ENCODE peak calls at places on chromosomes 3 and 15, in five cellular contexts. Z is HepG2, M is GM12892, O is H1, H is K562. Q is an unnamed sample.

GRCh38 chr15:67267440-67267839 is 12.9 kb downstream of the IQCH start:
- DNase-seq in Z (no peak), M (no peak), O (no peak), H (no peak), Q (no peak)

GRCh38 chr3:171838218-171838720 is 4.9 kb upstream of the TMEM212 start:
- DNase-seq in Z (peak; percentile 90), M (no peak), O (no peak), H (peak; percentile 28), Q (no peak)

GRCh38 chr3:56347219-56347871 is 120.9 kb downstream of the ERC2 start:
- DNase-seq in Z (no peak), M (no peak), O (peak; percentile 44), H (peak; percentile 47), Q (no peak)

GRCh38 chr3:14330508-14330907 is 71.9 kb upstream of the SLC6A6 start:
- DNase-seq in Z (no peak), M (no peak), O (no peak), H (no peak), Q (no peak)

GRCh38 chr3:61702453-61702852 is 141.1 kb downstream of the PTPRG start:
- DNase-seq in Z (no peak), M (no peak), O (no peak), H (no peak), Q (no peak)

GRCh38 chr3:73540969-73541740 is 83.6 kb downstream of the PDZRN3 start:
- DNase-seq in Z (no peak), M (no peak), O (no peak), H (no peak), Q (no peak)

GRCh38 chr3:138114988-138115971 is at the start of gene DZIP1L:
- DNase-seq in Z (peak; percentile 23), M (peak; percentile 46), O (no peak), H (peak; percentile 57), Q (peak; percentile 58)

GRCh38 chr3:63349583-63350177 is 71.6 kb downstream of the SYNPR start:
- DNase-seq in Z (peak; percentile 56), M (no peak), O (no peak), H (peak; percentile 52), Q (peak; percentile 14)

GRCh38 chr3:50604628-50605588 is 6.7 kb downstream of the CISH start:
- DNase-seq in Z (no peak), M (no peak), O (no peak), H (no peak), Q (no peak)

GRCh38 chr3:153734777-153735551 is 386.2 kb upstream of the ARHGEF26 start:
- DNase-seq in Z (peak; percentile 30), M (no peak), O (no peak), H (no peak), Q (no peak)

GRCh38 chr3:101854608-101855304 is 5.4 kb downstream of the NFKBIZ start:
- DNase-seq in Z (peak; percentile 35), M (no peak), O (no peak), H (no peak), Q (no peak)
- TF ChIP-seq POLR2AphosphoS5 in Z (peak; percentile 5), M (no peak), O (no peak), H (no peak), Q (no peak)

GRCh38 chr15:40906101-40906946 is 12.1 kb downstream of the VPS18 start:
- DNase-seq in Z (peak; percentile 70), M (peak; percentile 81), O (peak; percentile 65), H (peak; percentile 90), Q (peak; percentile 84)
- TF ChIP-seq POLR2A in Z (no peak), M (no peak), O (no peak), H (peak; percentile 32), Q (no peak)

GRCh38 chr3:102206506-102207145 is 228.2 kb upstream of the ZPLD1 start:
- DNase-seq in Z (no peak), M (no peak), O (no peak), H (no peak), Q (no peak)
- TF ChIP-seq TAF1 in Z (no peak), M (no peak), O (no peak), H (no peak), Q (no peak)

DNA sequence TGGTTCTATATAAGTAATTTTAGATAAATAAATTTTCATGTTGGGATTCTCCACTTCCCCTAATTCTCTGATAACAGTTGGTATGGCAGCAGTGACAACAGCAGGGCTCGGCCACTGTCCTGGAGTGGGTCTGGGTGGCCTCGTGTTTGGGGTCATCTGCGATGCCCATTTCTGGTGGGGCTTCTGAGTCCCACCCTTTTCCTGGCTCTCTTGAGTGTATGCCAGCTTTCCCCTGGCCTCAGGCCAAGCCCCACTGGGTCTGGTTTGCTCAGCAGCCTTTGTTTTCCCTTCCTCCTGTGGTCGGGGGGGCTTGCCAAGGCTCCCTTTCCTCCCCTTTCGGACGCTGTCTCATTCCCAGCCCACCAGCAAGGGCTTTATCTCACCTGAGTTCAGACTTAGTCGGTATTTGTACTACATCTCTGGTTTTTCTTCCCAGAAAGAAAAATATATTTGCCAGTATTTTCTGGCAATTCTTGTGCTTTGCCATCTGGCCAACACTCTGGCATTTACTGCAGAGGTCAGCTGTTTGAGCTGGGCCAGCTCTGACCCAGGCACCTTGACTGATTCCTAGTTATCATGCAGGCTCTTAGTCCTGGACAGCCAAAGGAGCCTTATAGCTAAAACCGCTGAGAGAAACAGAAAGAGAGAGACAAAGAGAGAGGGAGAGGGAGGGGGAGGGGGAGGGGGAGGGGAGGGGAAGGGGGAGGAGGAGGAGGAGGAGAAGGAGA is 35.2 kb downstream of the MYZAP start:
- DNase-seq in Z (no peak), M (no peak), O (no peak), H (no peak), Q (no peak)
- TF ChIP-seq POLR2AphosphoS5 in Z (no peak), M (no peak), O (no peak), H (no peak), Q (no peak)

DNA sequence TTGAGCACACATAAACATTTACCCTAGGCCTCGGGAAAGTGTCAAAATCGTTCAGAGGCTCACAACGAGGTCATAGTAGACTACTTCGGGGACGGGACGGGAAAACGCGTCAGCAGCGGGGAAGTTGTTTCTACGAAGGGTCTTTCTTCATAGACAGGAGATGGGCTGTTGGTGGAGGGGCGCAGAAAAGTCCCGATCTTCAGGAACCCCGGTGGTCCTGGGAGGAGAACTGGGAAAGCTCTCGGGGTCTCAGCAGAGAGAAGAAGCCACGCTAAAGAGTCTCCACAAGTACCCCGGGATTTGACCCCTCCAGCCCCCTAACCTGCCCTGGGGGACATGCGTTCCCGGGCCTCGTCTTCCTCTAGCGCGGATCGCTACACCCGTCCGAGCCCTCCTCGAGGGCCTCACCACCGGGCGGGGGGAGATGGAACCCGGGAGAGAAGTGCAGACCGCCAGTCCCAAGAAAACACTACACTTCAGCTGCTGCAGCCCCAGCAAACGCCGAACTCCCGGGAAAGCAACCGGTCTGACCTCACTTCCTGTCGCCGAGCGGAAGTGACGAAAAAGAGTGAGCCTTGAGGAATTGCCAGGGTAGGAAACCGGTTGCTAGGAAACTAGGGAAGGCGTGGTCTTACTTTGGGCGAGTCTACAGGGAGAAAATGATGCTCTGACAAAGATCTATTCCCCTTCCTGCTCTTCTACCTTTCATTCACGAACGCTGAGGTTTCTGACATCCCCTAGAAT is at the start of gene PIK3R4:
- DNase-seq in Z (peak; percentile 98), M (peak; percentile 78), O (peak; percentile 77), H (peak; percentile 97), Q (peak; percentile 79)
- TF ChIP-seq POLR2A in Z (peak; percentile 74), M (peak; percentile 84), O (peak; percentile 95), H (peak; percentile 78), Q (peak; percentile 84)

GRCh38 chr3:16801698-16802097 is 83.1 kb upstream of the PLCL2 start:
- DNase-seq in Z (no peak), M (no peak), O (no peak), H (no peak), Q (no peak)
- TF ChIP-seq TAF1 in Z (no peak), M (no peak), O (no peak), H (no peak), Q (no peak)

GRCh38 chr15:93384886-93385285 is 295.9 kb upstream of the RGMA start:
- DNase-seq in Z (no peak), M (no peak), O (no peak), H (no peak), Q (no peak)

GRCh38 chr15:93378547-93378946 is 289.5 kb upstream of the RGMA start:
- DNase-seq in Z (no peak), M (no peak), O (no peak), H (no peak), Q (no peak)

GRCh38 chr15:93382196-93382820 is 293.3 kb upstream of the RGMA start:
- DNase-seq in Z (no peak), M (no peak), O (no peak), H (no peak), Q (no peak)
- TF ChIP-seq POLR2AphosphoS5 in Z (no peak), M (no peak), O (no peak), H (no peak), Q (no peak)

GRCh38 chr3:152403632-152404066 is 134.9 kb downstream of the MBNL1 start:
- DNase-seq in Z (no peak), M (no peak), O (no peak), H (peak; percentile 47), Q (no peak)
- TF ChIP-seq POLR2A in Z (no peak), M (no peak), O (no peak), H (no peak), Q (no peak)

Q was measured in GM12891.